ENCODE peak calls at places on chromosomes 3 and 15, in eight cellular contexts. Q is sigmoid colon, R is suprapubic skin, I is adrenal gland, Y is Peyer's patch, U is A549, W is HepG2, G is IMR-90. X is an unnamed sample.

GRCh38 chr3:36032180-36032895 is 348.0 kb upstream of the STAC start:
- DNase-seq in G (no peak), Y (no peak), U (no peak), Q (no peak), I (no peak), R (no peak), W (no peak), X (no peak)

GRCh38 chr3:160065282-160065681 is 76.6 kb downstream of the IL12A start:
- DNase-seq in I (no peak), R (no peak), U (no peak), Y (no peak), Q (no peak), G (no peak), W (no peak), X (peak)

GRCh38 chr3:177451940-177452484 is 254.7 kb upstream of the TBL1XR1 start:
- DNase-seq in U (no peak), W (peak), R (no peak), G (peak), I (no peak), Y (no peak), Q (no peak), X (no peak)

GRCh38 chr3:159432721-159433300 is 555.8 kb upstream of the IL12A start:
- DNase-seq in I (no peak), G (peak), Y (no peak), R (no peak), W (no peak), U (no peak), Q (no peak), X (no peak)

GRCh38 chr3:39142067-39142466 is 11.3 kb downstream of the CSRNP1 start:
- DNase-seq in W (no peak), U (no peak), Y (peak), Q (peak), I (peak), G (no peak), R (no peak), X (no peak)

GRCh38 chr15:23446215-23447106 is 582 bp downstream of the GOLGA6L2 start:
- DNase-seq in R (no peak), G (no peak), W (peak), U (no peak), Q (no peak), Y (no peak), I (no peak), X (peak)

GRCh38 chr3:170772135-170772534 is 97.9 kb downstream of the RPL22L1 start:
- DNase-seq in W (no peak), I (no peak), Y (no peak), G (no peak), Q (no peak), U (no peak), R (no peak), X (no peak)

GRCh38 chr3:126270145-126270811 is 86.9 kb downstream of the KLF15 start:
- DNase-seq in G (peak), Y (peak), W (no peak), R (no peak), U (no peak), I (peak), Q (peak), X (no peak)

GRCh38 chr3:159629329-159630084 is 359.1 kb upstream of the IL12A start:
- DNase-seq in Y (no peak), I (no peak), G (no peak), Q (no peak), R (no peak), U (no peak), W (no peak), X (no peak)

GRCh38 chr15:41876007-41876406 is 17.8 kb downstream of the SPTBN5 start:
- DNase-seq in G (no peak), R (no peak), Q (no peak), I (no peak), W (no peak), Y (no peak), U (no peak), X (no peak)

GRCh38 chr3:109927161-109927560 is 589.8 kb upstream of the DPPA4 start:
- DNase-seq in U (peak), W (peak), Q (no peak), Y (no peak), G (peak), I (no peak), R (no peak), X (peak)

GRCh38 chr15:99845009-99845408 is 111.8 kb upstream of the LYSMD4 start:
- DNase-seq in R (no peak), G (peak), I (no peak), Y (no peak), W (no peak), U (no peak), Q (no peak), X (no peak)

GRCh38 chr3:119294402-119294888 is 262 bp downstream of the ARHGAP31 start:
- DNase-seq in U (peak), Y (peak), G (no peak), I (peak), W (no peak), Q (peak), R (peak), X (peak)

GRCh38 chr3:158443632-158444031 is 127.4 kb upstream of the MLF1 start:
- DNase-seq in I (no peak), Q (no peak), Y (no peak), G (no peak), U (no peak), W (no peak), R (no peak), X (no peak)

GRCh38 chr15:47715402-47715801 is 1.9 kb upstream of the SEMA6D start:
- DNase-seq in Y (no peak), U (no peak), R (no peak), Q (no peak), G (no peak), I (no peak), W (no peak), X (no peak)

GRCh38 chr15:22958487-22959280 is 21.5 kb downstream of the CYFIP1 start:
- DNase-seq in W (no peak), G (no peak), U (no peak), R (no peak), Q (peak), Y (no peak), I (no peak), X (no peak)

GRCh38 chr3:56303508-56303907 is 164.8 kb downstream of the ERC2 start:
- DNase-seq in W (peak), R (no peak), G (peak), I (peak), Y (no peak), Q (no peak), U (peak), X (peak)

GRCh38 chr15:41424809-41425208 is 7.9 kb downstream of the RTF1 start:
- DNase-seq in G (no peak), Y (peak), I (no peak), U (peak), R (no peak), Q (peak), W (no peak), X (peak)

GRCh38 chr3:4722103-4722502 is 229.0 kb downstream of the ITPR1 start:
- DNase-seq in R (no peak), G (peak), Q (no peak), W (peak), Y (peak), U (peak), I (peak), X (peak)

GRCh38 chr3:183490653-183491052 is 62.2 kb upstream of the MCF2L2 start:
- DNase-seq in I (no peak), W (peak), R (no peak), U (peak), G (no peak), Y (peak), Q (no peak), X (no peak)

GRCh38 chr3:16318216-16318615 is 53.2 kb downstream of the OXNAD1 start:
- DNase-seq in I (no peak), U (no peak), G (peak), Y (no peak), Q (no peak), R (no peak), W (no peak), X (no peak)

GRCh38 chr15:77577350-77577749 is 55.4 kb downstream of the LINGO1 start:
- DNase-seq in U (no peak), Y (no peak), I (no peak), Q (no peak), G (no peak), R (no peak), W (no peak), X (no peak)

GRCh38 chr15:90762109-90762508 is 45.0 kb downstream of the BLM start:
- DNase-seq in U (no peak), G (peak), Q (peak), W (no peak), I (peak), Y (peak), R (peak), X (peak)
- TF ChIP-seq POLR2A in U (no peak), G (no peak), Q (no peak), W (no peak), I (no peak), Y (no peak), R (no peak), X (no peak)

GRCh38 chr3:129120254-129121004 is 1.2 kb downstream of the RAB43 start:
- DNase-seq in Q (peak), Y (peak), U (peak), R (peak), W (peak), I (peak), G (peak), X (peak)
- TF ChIP-seq POLR2A in Q (peak), Y (peak), U (no peak), R (peak), W (peak), I (peak), G (peak), X (peak)

GRCh38 chr3:115146418-115147328 is at the start of gene ZBTB20:
- DNase-seq in W (peak), Q (peak), Y (peak), G (peak), U (peak), R (peak), I (peak), X (peak)
- TF ChIP-seq POLR2A in W (peak), Q (no peak), Y (peak), G (peak), U (peak), R (peak), I (peak), X (peak)

DNA sequence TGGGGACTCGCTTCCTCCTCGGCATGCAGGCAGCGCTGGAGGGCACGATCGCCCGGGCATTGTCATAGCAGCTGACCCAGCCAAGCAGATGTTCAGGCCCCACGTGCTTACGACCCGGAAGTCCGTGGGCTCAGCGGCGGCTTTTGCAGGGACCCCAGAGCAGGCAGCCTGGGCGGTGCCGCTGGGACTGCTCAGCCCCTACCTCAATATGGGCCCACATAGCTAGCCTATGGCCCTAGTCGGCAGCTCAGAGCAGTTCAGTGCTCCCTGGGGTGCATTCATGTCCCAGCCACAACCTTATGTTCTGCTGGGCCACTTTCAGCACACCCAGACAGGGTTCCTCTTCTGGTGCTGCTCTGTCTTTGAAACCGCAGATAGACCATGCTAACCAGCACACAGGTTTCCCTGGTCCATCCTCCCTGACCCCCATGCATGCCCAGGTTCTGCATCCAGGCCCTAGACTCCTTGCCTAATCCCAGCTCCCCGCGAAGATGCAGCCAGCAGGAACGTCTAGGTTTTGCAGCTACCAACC is 10.4 kb upstream of the EIF4A2 start:
- DNase-seq in U (no peak), Q (peak), R (peak), W (no peak), G (no peak), I (peak), Y (peak), X (peak)
- TF ChIP-seq POLR2A in U (no peak), Q (no peak), R (no peak), W (no peak), G (no peak), I (no peak), Y (no peak), X (peak)

DNA sequence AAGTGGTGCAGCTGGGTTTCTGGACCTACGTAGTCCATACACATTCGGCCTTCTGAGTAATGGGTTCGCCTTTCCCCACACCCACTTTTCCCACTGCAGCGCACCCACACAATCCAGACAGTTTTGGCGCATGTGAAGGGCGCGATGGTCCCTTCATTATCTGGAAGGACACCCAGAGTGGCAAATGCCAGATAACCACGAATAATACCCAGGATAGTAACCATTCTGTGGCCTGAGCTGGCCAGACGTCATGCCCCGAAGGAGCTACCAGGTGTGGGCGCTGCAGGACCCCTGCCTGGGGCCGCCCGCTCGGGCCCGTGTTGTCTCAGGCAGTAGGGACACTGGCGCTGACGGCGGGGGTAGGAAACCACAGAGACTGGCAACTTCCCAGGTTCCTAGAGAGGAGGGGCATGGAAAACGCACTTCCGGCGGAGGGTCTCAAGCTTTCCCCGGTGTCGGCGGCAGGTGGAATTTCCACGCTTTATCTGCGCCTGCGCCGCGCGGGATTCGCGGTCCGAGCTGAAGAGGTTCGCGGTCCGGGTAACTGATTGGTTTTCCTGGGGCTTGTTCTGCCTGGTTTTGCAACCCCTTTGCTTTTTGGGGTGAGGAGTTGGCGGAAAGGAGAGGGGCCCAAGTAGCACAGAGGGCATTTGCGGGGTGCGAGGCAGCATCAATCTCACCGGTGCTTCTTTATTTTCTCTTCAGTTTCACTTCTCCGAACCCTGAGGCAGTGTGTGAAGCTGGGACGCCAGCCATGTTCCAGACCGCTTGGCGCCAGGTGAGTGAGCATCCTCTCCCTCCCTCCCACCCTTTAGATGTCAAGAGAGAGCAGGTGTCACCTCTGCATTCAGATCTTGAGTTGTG is at the start of gene ZNF620:
- DNase-seq in Q (peak), Y (peak), I (peak), W (peak), G (peak), U (peak), R (peak), X (peak)
- TF ChIP-seq POLR2A in Q (peak), Y (peak), I (peak), W (peak), G (peak), U (peak), R (peak), X (no peak)

X was measured in NB4.